ENCODE peak calls at places on chromosomes 11 and 22, in eight cellular contexts. A is KBM-7; F is stimulated activated CD8-positive, alpha-beta memory T cell treated with anti-CD3 and anti-CD28 coated beads, Interleukin-4, amount 100 ng/mL, for 4 hours; K is putamen; H is heart right ventricle; W is H54; S is RPMI7951; O is T-helper 22 cell. J is an unnamed sample.

GRCh38 chr11:64334764-64335741 is 5.0 kb upstream of the CCDC88B start:
- DNase-seq in A (peak), F (no peak), K (no peak), H (no peak), W (peak), S (peak), O (no peak), J (peak)

GRCh38 chr11:4639931-4640330 is 2.7 kb downstream of the OR51D1 start:
- DNase-seq in A (no peak), F (no peak), K (no peak), H (no peak), W (no peak), S (no peak), O (no peak), J (no peak)

GRCh38 chr11:22774716-22775115 is 54.9 kb downstream of the SVIP start:
- DNase-seq in A (no peak), F (no peak), K (no peak), H (no peak), W (no peak), S (no peak), O (no peak), J (no peak)

GRCh38 chr11:119077839-119078238 is 6.8 kb upstream of the HMBS start:
- DNase-seq in A (no peak), F (no peak), K (no peak), H (no peak), W (no peak), S (no peak), O (no peak), J (no peak)

GRCh38 chr11:66986178-66986545 is 11.1 kb downstream of the C11orf86 start:
- DNase-seq in A (no peak), F (no peak), K (no peak), H (no peak), W (no peak), S (no peak), O (no peak), J (no peak)

GRCh38 chr11:14537134-14537599 is 17.0 kb upstream of the PSMA1 start:
- DNase-seq in A (peak), F (peak), K (no peak), H (peak), W (no peak), S (peak), O (no peak), J (peak)

GRCh38 chr11:127587511-127587910 is 586.9 kb upstream of the KIRREL3 start:
- DNase-seq in A (no peak), F (no peak), K (no peak), H (no peak), W (no peak), S (no peak), O (no peak), J (no peak)

GRCh38 chr11:130476200-130476921 is 27.9 kb downstream of the ADAMTS15 start:
- DNase-seq in A (no peak), F (no peak), K (peak), H (peak), W (no peak), S (no peak), O (no peak), J (no peak)

GRCh38 chr11:12200359-12201015 is 90.1 kb downstream of the MICAL2 start:
- DNase-seq in A (no peak), F (no peak), K (no peak), H (peak), W (no peak), S (peak), O (no peak), J (no peak)

GRCh38 chr22:25182131-25183110 is 17.2 kb upstream of the CRYBB3 start:
- DNase-seq in A (no peak), F (no peak), K (no peak), H (no peak), W (no peak), S (no peak), O (no peak), J (no peak)

GRCh38 chr11:88357323-88358039 is 19.9 kb upstream of the CTSC start:
- DNase-seq in A (no peak), F (no peak), K (no peak), H (no peak), W (no peak), S (peak), O (no peak), J (no peak)

GRCh38 chr11:1567052-1567720 is 4.9 kb downstream of the DUSP8 start:
- DNase-seq in A (no peak), F (no peak), K (no peak), H (no peak), W (no peak), S (no peak), O (no peak), J (no peak)

GRCh38 chr11:61598886-61599868 is 18.3 kb upstream of the SYT7 start:
- DNase-seq in A (no peak), F (no peak), K (no peak), H (peak), W (no peak), S (peak), O (no peak), J (no peak)

GRCh38 chr11:3000032-3000961 is 8.2 kb upstream of the NAP1L4 start:
- DNase-seq in A (no peak), F (no peak), K (peak), H (peak), W (peak), S (peak), O (no peak), J (no peak)

GRCh38 chr11:121522043-121522941 is 69.5 kb upstream of the SORL1-AS1 start:
- DNase-seq in A (no peak), F (no peak), K (no peak), H (no peak), W (no peak), S (no peak), O (no peak), J (no peak)

GRCh38 chr22:30371981-30372380 is 15.2 kb downstream of the CCDC157 start:
- DNase-seq in A (no peak), F (no peak), K (no peak), H (no peak), W (no peak), S (no peak), O (no peak), J (no peak)

GRCh38 chr22:18091478-18091877 is 13.7 kb downstream of the PEX26 start:
- DNase-seq in A (no peak), F (no peak), K (no peak), H (no peak), W (no peak), S (no peak), O (no peak), J (no peak)

GRCh38 chr11:776459-777287 is 614 bp downstream of the GATD1 start:
- DNase-seq in A (peak), F (no peak), K (no peak), H (no peak), W (no peak), S (no peak), O (no peak), J (peak)

GRCh38 chr11:64763804-64764611 is 4.2 kb upstream of the PYGM start:
- DNase-seq in A (peak), F (peak), K (no peak), H (no peak), W (no peak), S (no peak), O (peak), J (peak)

GRCh38 chr11:63916837-63917684 is at the start of gene RCOR2:
- DNase-seq in A (peak), F (no peak), K (peak), H (peak), W (peak), S (peak), O (peak), J (peak)

GRCh38 chr22:41000941-41001721 is 50.0 kb downstream of the RBX1 start:
- DNase-seq in A (no peak), F (no peak), K (no peak), H (no peak), W (no peak), S (no peak), O (no peak), J (no peak)

GRCh38 chr22:20464096-20464614 is 26.5 kb upstream of the SCARF2 start:
- DNase-seq in A (no peak), F (peak), K (no peak), H (no peak), W (no peak), S (no peak), O (peak), J (no peak)

GRCh38 chr11:113240790-113241189 is 73.6 kb upstream of the TTC12 start:
- DNase-seq in A (no peak), F (no peak), K (no peak), H (no peak), W (no peak), S (no peak), O (no peak), J (no peak)

GRCh38 chr11:72225411-72225951 is 914 bp downstream of the INPPL1 start:
- DNase-seq in A (no peak), F (no peak), K (no peak), H (peak), W (no peak), S (no peak), O (no peak), J (no peak)

GRCh38 chr22:47192106-47192650 is 429.7 kb downstream of the TBC1D22A start:
- DNase-seq in A (no peak), F (no peak), K (no peak), H (peak), W (no peak), S (no peak), O (no peak), J (no peak)

GRCh38 chr11:8209208-8209807 is 40.5 kb upstream of the RIC3 start:
- DNase-seq in A (peak), F (no peak), K (no peak), H (no peak), W (no peak), S (no peak), O (no peak), J (no peak)

GRCh38 chr11:77658213-77659013 is 20.8 kb upstream of the CLNS1A start:
- DNase-seq in A (no peak), F (no peak), K (no peak), H (no peak), W (no peak), S (no peak), O (no peak), J (no peak)

GRCh38 chr22:47289316-47289985 is 527.0 kb downstream of the TBC1D22A start:
- DNase-seq in A (no peak), F (no peak), K (no peak), H (no peak), W (no peak), S (no peak), O (no peak), J (no peak)

GRCh38 chr11:86919557-86920210 is 35.5 kb downstream of the FZD4 start:
- DNase-seq in A (peak), F (no peak), K (peak), H (peak), W (peak), S (peak), O (no peak), J (no peak)

GRCh38 chr11:2166091-2166851 is 5.3 kb upstream of the INS start:
- DNase-seq in A (peak), F (peak), K (no peak), H (no peak), W (no peak), S (no peak), O (no peak), J (no peak)

GRCh38 chr11:110161061-110161460 is 67.9 kb downstream of the ZC3H12C start:
- DNase-seq in A (no peak), F (no peak), K (no peak), H (no peak), W (no peak), S (no peak), O (no peak), J (no peak)

GRCh38 chr11:12288212-12288933 is 89.0 kb upstream of the PARVA start:
- DNase-seq in A (peak), F (no peak), K (peak), H (peak), W (peak), S (peak), O (no peak), J (peak)

GRCh38 chr11:86743223-86744118 is 56.9 kb upstream of the PRSS23 start:
- DNase-seq in A (no peak), F (no peak), K (peak), H (no peak), W (no peak), S (peak), O (no peak), J (no peak)

GRCh38 chr22:39496131-39496838 is 5.8 kb upstream of the MIEF1 start:
- DNase-seq in A (peak), F (peak), K (peak), H (peak), W (peak), S (peak), O (no peak), J (peak)

GRCh38 chr22:46007848-46008261 is 30.9 kb upstream of the WNT7B start:
- DNase-seq in A (no peak), F (no peak), K (no peak), H (peak), W (peak), S (no peak), O (no peak), J (no peak)

GRCh38 chr11:134489728-134490127 is 77.7 kb upstream of the B3GAT1 start:
- DNase-seq in A (no peak), F (no peak), K (no peak), H (no peak), W (no peak), S (no peak), O (no peak), J (no peak)

GRCh38 chr11:119625206-119625988 is 103.6 kb downstream of the NECTIN1 start:
- DNase-seq in A (no peak), F (no peak), K (no peak), H (no peak), W (no peak), S (no peak), O (no peak), J (no peak)

GRCh38 chr11:2318123-2318522 is 16.3 kb downstream of the TSPAN32 start:
- DNase-seq in A (no peak), F (no peak), K (no peak), H (no peak), W (no peak), S (no peak), O (no peak), J (no peak)